ENCODE peak calls at places on chromosomes 13 and 19, in ten cellular contexts. S, W, O, N, R, B, Q, A, F and P are unnamed samples.

GRCh38 chr19:6528544-6529121 is 2.2 kb upstream of the TNFSF9 start:
- DNase-seq in S (no peak), O (no peak), W (peak; percentile 92), R (no peak), B (no peak), N (peak; percentile 80), Q (no peak), F (no peak), A (peak; percentile 51), P (no peak)

GRCh38 chr19:5312058-5312457 is 28.6 kb downstream of the PTPRS start:
- DNase-seq in O (no peak), N (no peak), F (no peak), B (no peak), Q (no peak), W (no peak), S (no peak), R (no peak), A (no peak), P (no peak)

GRCh38 chr13:95386370-95386769 is 85.1 kb upstream of the ABCC4 start:
- DNase-seq in B (no peak), O (no peak), Q (no peak), W (no peak), A (no peak), F (no peak), S (no peak), R (no peak), N (peak; percentile 15), P (no peak)

GRCh38 chr19:49688531-49689132 is 762 bp upstream of the ADM5 start:
- DNase-seq in R (no peak), Q (peak; percentile 76), N (no peak), O (no peak), S (no peak), A (no peak), F (no peak), W (no peak), B (no peak), P (no peak)

GRCh38 chr13:111259058-111259457 is 61.4 kb upstream of the TEX29 start:
- DNase-seq in B (no peak), R (no peak), Q (peak; percentile 34), A (no peak), N (no peak), O (no peak), W (peak; percentile 70), F (no peak), S (no peak), P (no peak)

GRCh38 chr19:47247308-47247990 is 8.9 kb upstream of the CCDC9 start:
- DNase-seq in B (peak; percentile 73), N (peak; percentile 91), A (peak; percentile 85), W (peak; percentile 96), Q (peak; percentile 92), S (peak; percentile 67), F (peak; percentile 74), O (peak; percentile 85), R (peak; percentile 94), P (peak; percentile 78)

GRCh38 chr13:76677047-76677446 is 209.2 kb downstream of the KCTD12 start:
- DNase-seq in Q (no peak), A (no peak), N (peak; percentile 74), F (no peak), B (no peak), R (no peak), S (peak; percentile 37), O (no peak), W (peak; percentile 85), P (no peak)

GRCh38 chr19:4730740-4731171 is 7.1 kb upstream of the DPP9 start:
- DNase-seq in A (peak; percentile 37), B (peak; percentile 31), W (no peak), F (peak; percentile 66), R (no peak), S (no peak), O (no peak), N (no peak), Q (peak; percentile 92), P (no peak)

GRCh38 chr13:73608731-73609485 is 525.3 kb downstream of the KLF12 start:
- DNase-seq in R (no peak), N (no peak), B (no peak), S (no peak), Q (no peak), W (no peak), F (no peak), A (no peak), O (no peak), P (no peak)

GRCh38 chr19:48637948-48638830 is 1.0 kb upstream of the DBP start:
- DNase-seq in Q (peak; percentile 67), A (peak; percentile 88), O (peak; percentile 83), W (peak; percentile 98), R (peak; percentile 94), F (peak; percentile 93), N (peak; percentile 96), B (peak; percentile 87), S (no peak), P (peak; percentile 92)

GRCh38 chr19:8484331-8484894 is 18.0 kb downstream of the PRAM1 start:
- DNase-seq in O (peak; percentile 48), Q (no peak), B (no peak), A (peak; percentile 56), S (peak; percentile 40), N (no peak), W (no peak), F (no peak), R (peak; percentile 41), P (no peak)

GRCh38 chr13:27374126-27374613 is 50.2 kb upstream of the GTF3A start:
- DNase-seq in O (no peak), N (no peak), W (no peak), B (no peak), Q (no peak), A (peak; percentile 56), S (no peak), R (no peak), F (no peak), P (no peak)

GRCh38 chr19:2751438-2751830 is 11.6 kb upstream of the SLC39A3 start:
- DNase-seq in Q (no peak), O (no peak), B (no peak), W (no peak), N (no peak), F (no peak), S (no peak), A (no peak), R (no peak), P (no peak)

GRCh38 chr13:46051958-46052313 is 610 bp downstream of the ZC3H13 start:
- DNase-seq in A (no peak), R (no peak), S (no peak), N (no peak), Q (no peak), W (no peak), B (no peak), O (no peak), F (no peak), P (no peak)

GRCh38 chr13:40094056-40094455 is 438.6 kb downstream of the COG6 start:
- DNase-seq in O (no peak), R (no peak), A (peak; percentile 29), F (no peak), S (no peak), N (no peak), W (no peak), B (no peak), Q (no peak), P (no peak)

DNA sequence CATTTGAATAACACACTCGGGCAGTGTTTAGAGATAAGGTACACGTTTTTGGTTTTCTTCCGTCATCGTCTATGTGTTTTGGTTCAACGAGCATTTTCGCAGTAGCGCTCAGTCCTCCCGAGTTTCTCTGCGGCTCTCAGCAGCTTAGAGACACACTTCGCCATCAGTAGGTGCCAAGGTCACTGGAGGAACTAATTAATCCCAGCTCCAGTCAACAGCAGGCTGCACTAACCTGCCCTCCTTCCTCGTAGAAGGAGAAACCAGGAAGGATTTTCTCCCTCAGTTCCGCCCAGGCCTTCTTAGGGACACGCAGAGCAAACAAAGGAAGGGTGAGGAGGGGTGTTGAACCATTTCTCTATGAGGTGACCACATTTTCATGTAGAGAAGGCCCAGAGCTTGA is 12.6 kb downstream of the MBNL2 start:
- DNase-seq in A (peak; percentile 75), O (peak; percentile 64), S (no peak), N (no peak), R (no peak), W (no peak), Q (no peak), F (no peak), B (no peak), P (no peak)
- H3K27ac ChIP-seq in A (peak overlapping the region; percentile 85), O (peak overlapping the region; percentile 59), S (no peak overlapping the region), N (peak overlapping the region; percentile 69), R (peak overlapping the region; percentile 17), W (peak overlapping the region; percentile 76), Q (no peak overlapping the region), F (peak overlapping the region; percentile 63), B (no peak overlapping the region), P (no peak overlapping the region)

GRCh38 chr19:10001899-10002298 is 8.4 kb downstream of the COL5A3 start:
- DNase-seq in B (no peak), O (peak; percentile 67), F (no peak), W (no peak), A (peak; percentile 76), R (no peak), Q (peak; percentile 82), N (no peak), S (no peak), P (peak; percentile 33)
- TF ChIP-seq EP300 in B (no peak), O (no peak), F (no peak), W (no peak), A (no peak), R (no peak), Q (no peak), N (no peak), S (peak; percentile 21), P (no peak)

DNA sequence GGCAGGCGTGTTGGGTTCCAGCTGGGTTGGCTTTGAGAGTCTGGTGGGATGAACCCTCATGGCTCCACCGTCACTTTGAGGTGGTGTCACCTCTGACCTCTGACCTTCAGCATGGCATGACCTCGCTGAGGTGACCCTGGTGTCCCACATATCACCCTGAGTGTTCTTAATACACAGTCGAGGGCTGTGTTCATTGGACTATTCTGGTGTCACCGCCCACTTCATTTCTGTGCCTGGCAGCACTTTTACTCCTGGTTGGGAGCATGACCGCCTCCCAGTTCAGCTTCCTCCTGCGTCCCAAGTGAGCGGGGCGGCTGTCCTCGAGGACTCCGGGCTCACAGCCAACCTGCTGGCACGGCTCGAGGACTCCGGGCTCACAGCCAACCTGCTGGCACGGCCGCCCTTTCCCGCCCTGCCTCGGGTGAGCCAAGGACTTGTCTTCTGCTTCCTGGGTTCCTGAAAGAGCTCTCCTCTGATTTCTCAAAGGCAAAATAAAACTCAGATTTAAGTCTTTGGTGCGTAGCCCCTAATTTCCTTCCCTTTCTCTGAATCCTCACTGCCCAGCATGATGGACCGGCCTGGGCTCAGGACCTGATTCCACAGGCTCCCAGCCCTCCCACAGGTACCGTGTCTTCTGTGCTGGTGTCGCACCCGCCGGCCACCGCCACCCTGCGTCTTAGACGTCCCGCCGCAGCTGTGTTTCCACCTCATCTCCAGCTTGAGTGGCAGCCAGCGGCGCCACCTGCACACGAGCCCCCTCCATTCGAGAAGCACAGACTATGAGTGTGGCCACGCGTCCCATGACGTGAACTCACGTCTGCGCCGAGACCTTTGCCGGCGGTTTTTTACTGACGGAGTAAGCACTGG is 10.4 kb downstream of the ATP4B start:
- DNase-seq in B (peak; percentile 5), Q (no peak), O (peak; percentile 96), F (peak; percentile 85), S (peak; percentile 79), R (peak; percentile 97), A (peak; percentile 94), W (no peak), N (peak; percentile 95), P (peak; percentile 76)
- H3K27ac ChIP-seq in B (peak overlapping the region; percentile 74), Q (no peak overlapping the region), O (peak overlapping the region; percentile 79), F (peak overlapping the region; percentile 48), S (peak overlapping the region; percentile 33), R (peak overlapping the region; percentile 92), A (peak overlapping the region; percentile 50), W (peak overlapping the region; percentile 63), N (peak overlapping the region; percentile 55), P (no peak overlapping the region)

DNA sequence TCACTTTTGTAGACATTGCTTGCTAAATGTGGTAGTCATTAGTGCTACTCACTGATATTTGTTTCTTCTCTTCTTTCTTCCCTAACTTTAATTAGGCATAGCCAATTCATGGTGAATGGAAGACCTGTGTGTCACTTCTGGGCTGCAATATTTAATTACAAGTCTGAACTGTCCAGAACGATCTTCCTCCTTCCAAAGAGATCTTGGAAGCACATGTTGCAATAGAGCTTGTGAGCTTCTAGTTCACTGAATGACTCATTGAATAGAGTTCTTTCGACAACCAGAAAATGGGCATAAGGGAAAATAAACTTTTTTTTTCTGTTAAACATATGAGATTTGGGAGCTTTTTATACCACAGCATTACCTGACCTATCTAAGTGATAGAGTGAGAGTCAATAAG is 1264.6 kb downstream of the PCDH9 start:
- DNase-seq in F (no peak), S (no peak), W (no peak), Q (no peak), O (no peak), R (no peak), N (no peak), B (no peak), A (no peak), P (no peak)
- TF ChIP-seq EP300 in F (no peak), S (no peak), W (no peak), Q (no peak), O (no peak), R (no peak), N (no peak), B (no peak), A (no peak), P (no peak)